ENCODE peak calls at places on chromosomes 12 and 14, in six cellular contexts. G is K562, M is HepG2, N is HCT116, T is GM12878, W is WTC11. C is an unnamed sample.
A peak's percentile ranks its signal among the peaks of the same experiment; 100 is the strongest.

GRCh38 chr14:31159682-31160296 is 47.8 kb downstream of the HECTD1 start:
- DNase-seq in N (peak; percentile 42), W (no peak), G (no peak), M (no peak), T (no peak), C (no peak)

GRCh38 chr12:32240210-32240609 is 133.6 kb downstream of the BICD1 start:
- DNase-seq in T (no peak), W (no peak), N (no peak), M (no peak), G (no peak), C (no peak)

GRCh38 chr12:118747771-118748170 is 233.6 kb upstream of the SRRM4 start:
- DNase-seq in N (no peak), T (no peak), G (no peak), W (no peak), M (no peak), C (no peak)

GRCh38 chr14:36162267-36162666 is 14.3 kb downstream of the PTCSC3 start:
- DNase-seq in T (no peak), M (no peak), W (no peak), G (no peak), N (no peak), C (no peak)

GRCh38 chr12:13383379-13383778 is 186.9 kb downstream of the EMP1 start:
- DNase-seq in M (no peak), N (no peak), W (no peak), T (no peak), G (no peak), C (peak; percentile 14)

GRCh38 chr12:50589650-50590435 is 85.1 kb downstream of the DIP2B start:
- DNase-seq in W (no peak), M (no peak), N (no peak), G (peak; percentile 75), T (no peak), C (no peak)

GRCh38 chr14:95496690-95497241 is 19.7 kb downstream of the SYNE3 start:
- DNase-seq in N (no peak), G (no peak), W (no peak), T (no peak), M (no peak), C (no peak)

GRCh38 chr12:89924191-89924590 is 215.6 kb upstream of the ATP2B1 start:
- DNase-seq in N (no peak), M (no peak), G (no peak), T (no peak), W (no peak), C (no peak)

GRCh38 chr14:69355955-69356321 is 42.2 kb downstream of the ERH start:
- DNase-seq in W (no peak), N (no peak), T (no peak), M (no peak), G (no peak), C (no peak)

GRCh38 chr12:3820122-3820521 is 53.1 kb downstream of the PARP11 start:
- DNase-seq in G (no peak), M (peak; percentile 24), T (no peak), W (no peak), N (no peak), C (no peak)

GRCh38 chr12:53068811-53069585 is 10.2 kb downstream of the SPRYD3 start:
- DNase-seq in N (no peak), M (no peak), T (no peak), G (no peak), W (no peak), C (no peak)

GRCh38 chr12:52807544-52808470 is 6.1 kb downstream of the KRT4 start:
- DNase-seq in W (no peak), T (no peak), G (no peak), M (no peak), N (no peak), C (no peak)

GRCh38 chr12:120670667-120671066 is 16.3 kb upstream of the MLEC start:
- DNase-seq in G (no peak), T (peak; percentile 70), M (no peak), N (no peak), W (no peak), C (no peak)

GRCh38 chr14:67694791-67695393 is 672 bp downstream of the RDH11 start:
- DNase-seq in G (peak; percentile 85), W (peak; percentile 70), T (peak; percentile 76), N (peak; percentile 95), M (peak; percentile 92), C (peak; percentile 67)

GRCh38 chr12:93008044-93008778 is 79.1 kb upstream of the EEA1 start:
- DNase-seq in T (no peak), G (no peak), M (peak; percentile 62), W (no peak), N (no peak), C (no peak)

GRCh38 chr12:106720696-106721095 is 53.8 kb upstream of the RIC8B start:
- DNase-seq in N (no peak), G (no peak), M (no peak), T (no peak), W (no peak), C (no peak)

GRCh38 chr14:74475678-74476077 is 17.4 kb downstream of the NPC2 start:
- DNase-seq in T (no peak), G (no peak), W (no peak), M (no peak), N (no peak), C (no peak)

GRCh38 chr12:95412826-95413311 is 61.1 kb upstream of the METAP2 start:
- DNase-seq in M (no peak), G (no peak), W (no peak), T (no peak), N (peak; percentile 23), C (no peak)

GRCh38 chr14:104968153-104968527 is 10.0 kb downstream of the AHNAK2 start:
- DNase-seq in W (peak; percentile 45), T (no peak), N (no peak), M (no peak), G (no peak), C (no peak)

GRCh38 chr12:96104566-96104965 is 69.2 kb upstream of the LTA4H start:
- DNase-seq in T (no peak), W (no peak), M (no peak), G (no peak), N (no peak), C (no peak)

GRCh38 chr14:84445486-84445885 is 1084.5 kb upstream of the FLRT2 start:
- DNase-seq in W (no peak), G (no peak), N (no peak), M (no peak), T (no peak), C (no peak)

GRCh38 chr12:80183939-80184338 is 84.6 kb downstream of the OTOGL start:
- DNase-seq in T (no peak), M (no peak), W (no peak), N (no peak), G (no peak), C (no peak)

GRCh38 chr14:62084020-62084419 is 321.8 kb downstream of the SNAPC1 start:
- DNase-seq in T (no peak), W (no peak), N (no peak), G (no peak), M (no peak), C (no peak)

GRCh38 chr14:67668559-67668958 is 5.9 kb downstream of the VTI1B start:
- DNase-seq in G (no peak), N (no peak), M (no peak), W (no peak), T (peak; percentile 44), C (no peak)

GRCh38 chr12:45695035-45695434 is 34.5 kb upstream of the ARID2 start:
- DNase-seq in M (no peak), W (no peak), T (no peak), G (no peak), N (no peak), C (no peak)

GRCh38 chr12:104011265-104011664 is 38.7 kb downstream of the GLT8D2 start:
- DNase-seq in W (no peak), M (no peak), G (peak; percentile 29), T (no peak), N (peak; percentile 16), C (no peak)

GRCh38 chr12:64273527-64274403 is 51.7 kb upstream of the KICS2 start:
- DNase-seq in M (peak; percentile 6), G (peak; percentile 40), T (no peak), W (peak; percentile 60), N (peak; percentile 53), C (peak; percentile 71)

GRCh38 chr14:86237733-86238132 is 707.8 kb downstream of the FLRT2 start:
- DNase-seq in M (no peak), G (no peak), W (no peak), N (no peak), T (no peak), C (no peak)

GRCh38 chr12:8644345-8645248 is 18.0 kb downstream of the MFAP5 start:
- DNase-seq in W (no peak), M (no peak), T (peak; percentile 90), N (no peak), G (no peak), C (no peak)

GRCh38 chr14:97262336-97262735 is 465.2 kb downstream of the VRK1 start:
- DNase-seq in T (no peak), M (no peak), G (no peak), W (no peak), N (no peak), C (no peak)

GRCh38 chr12:14952295-14952995 is 9.0 kb downstream of the ARHGDIB start:
- DNase-seq in N (peak; percentile 48), G (no peak), M (peak; percentile 42), W (no peak), T (no peak), C (no peak)
- TF ChIP-seq ATF3 in N (no peak), G (no peak), M (no peak), W (no peak), T (no peak), C (no peak)

GRCh38 chr12:10690906-10691305 is 17.1 kb upstream of the STYK1 start:
- DNase-seq in W (no peak), M (no peak), T (no peak), G (no peak), N (no peak), C (no peak)
- TF ChIP-seq ATF3 in W (no peak), M (no peak), T (no peak), G (no peak), N (no peak), C (no peak)

DNA sequence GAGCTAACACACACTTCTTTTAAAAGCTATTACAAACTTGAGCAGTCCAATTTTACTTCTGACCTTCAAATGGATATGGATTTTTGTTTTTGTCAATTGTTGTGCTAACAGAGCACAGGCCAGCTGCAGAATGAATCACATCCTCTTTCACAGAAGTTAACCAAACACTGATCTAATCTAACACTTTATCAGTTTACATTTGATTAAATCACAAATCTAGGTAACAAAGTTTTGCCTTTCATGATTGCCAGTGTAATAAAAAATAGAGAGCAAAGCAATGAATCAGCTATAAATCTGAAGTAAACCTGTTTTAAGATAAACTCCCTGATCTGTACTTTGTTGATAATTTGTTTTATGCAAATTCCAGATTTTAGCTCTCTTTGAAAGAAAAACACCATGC is 273.1 kb upstream of the RGS6 start:
- DNase-seq in M (peak; percentile 34), G (no peak), W (no peak), T (no peak), N (no peak), C (no peak)
- TF ChIP-seq ATF3 in M (no peak), G (no peak), W (no peak), T (no peak), N (no peak), C (no peak)

GRCh38 chr12:28068467-28068866 is 95.9 kb upstream of the PTHLH start:
- DNase-seq in T (no peak), G (no peak), M (no peak), W (no peak), N (no peak), C (no peak)
- TF ChIP-seq ATF3 in T (no peak), G (no peak), M (no peak), W (no peak), N (no peak), C (no peak)

GRCh38 chr14:64324461-64325255 is 30.5 kb upstream of the ESR2 start:
- DNase-seq in N (no peak), M (no peak), T (no peak), G (no peak), W (no peak), C (no peak)
- TF ChIP-seq ATF3 in N (no peak), M (no peak), T (no peak), G (no peak), W (no peak), C (no peak)